ENCODE peak calls at places on chromosome 12, in four cellular contexts. One of them, this sample, is unnamed.

GRCh38 chr12:27340971-27341370 is 8.3 kb downstream of the BMAL2 start:
- DNase-seq in NCI-H510A treated with DMSO at 0.1 percent for 48 hours: no peak
- DNase-seq in activated naive CD4-positive, alpha-beta T cell treated with Interleukin-2 at 50 U/mL for 16 hours: no peak
- DNase-seq in GM23338: no peak
- DNase-seq in this sample: no peak

GRCh38 chr12:80701388-80701787 is 6.0 kb upstream of the MYF6 start:
- DNase-seq in NCI-H510A treated with DMSO at 0.1 percent for 48 hours: no peak
- DNase-seq in activated naive CD4-positive, alpha-beta T cell treated with Interleukin-2 at 50 U/mL for 16 hours: no peak
- DNase-seq in GM23338: no peak
- DNase-seq in this sample: no peak

GRCh38 chr12:127640181-127640886 is 626.6 kb upstream of the TMEM132C start:
- DNase-seq in NCI-H510A treated with DMSO at 0.1 percent for 48 hours: no peak
- DNase-seq in activated naive CD4-positive, alpha-beta T cell treated with Interleukin-2 at 50 U/mL for 16 hours: no peak
- DNase-seq in GM23338: no peak
- DNase-seq in this sample: no peak

GRCh38 chr12:85866929-85867776 is 6.9 kb upstream of the NTS start:
- DNase-seq in NCI-H510A treated with DMSO at 0.1 percent for 48 hours: peak; percentile 70
- DNase-seq in activated naive CD4-positive, alpha-beta T cell treated with Interleukin-2 at 50 U/mL for 16 hours: no peak
- DNase-seq in GM23338: peak; percentile 76
- DNase-seq in this sample: peak; percentile 75

GRCh38 chr12:112151766-112152541 is 26.6 kb downstream of the TRAFD1 start:
- DNase-seq in NCI-H510A treated with DMSO at 0.1 percent for 48 hours: no peak
- DNase-seq in activated naive CD4-positive, alpha-beta T cell treated with Interleukin-2 at 50 U/mL for 16 hours: no peak
- DNase-seq in GM23338: no peak
- DNase-seq in this sample: no peak

GRCh38 chr12:105928436-105928835 is 210.3 kb downstream of the NUAK1 start:
- DNase-seq in NCI-H510A treated with DMSO at 0.1 percent for 48 hours: peak; percentile 14
- DNase-seq in activated naive CD4-positive, alpha-beta T cell treated with Interleukin-2 at 50 U/mL for 16 hours: no peak
- DNase-seq in GM23338: no peak
- DNase-seq in this sample: no peak

GRCh38 chr12:7354521-7354920 is 50.6 kb downstream of the ACSM4 start:
- DNase-seq in NCI-H510A treated with DMSO at 0.1 percent for 48 hours: no peak
- DNase-seq in activated naive CD4-positive, alpha-beta T cell treated with Interleukin-2 at 50 U/mL for 16 hours: no peak
- DNase-seq in GM23338: no peak
- DNase-seq in this sample: no peak

GRCh38 chr12:20369164-20370000 is 1.0 kb downstream of the PDE3A start:
- DNase-seq in NCI-H510A treated with DMSO at 0.1 percent for 48 hours: peak; percentile 76
- DNase-seq in activated naive CD4-positive, alpha-beta T cell treated with Interleukin-2 at 50 U/mL for 16 hours: no peak
- DNase-seq in GM23338: peak; percentile 79
- DNase-seq in this sample: peak; percentile 78

GRCh38 chr12:66352197-66352596 is 49.9 kb downstream of the HELB start:
- DNase-seq in NCI-H510A treated with DMSO at 0.1 percent for 48 hours: peak; percentile 7
- DNase-seq in activated naive CD4-positive, alpha-beta T cell treated with Interleukin-2 at 50 U/mL for 16 hours: no peak
- DNase-seq in GM23338: peak; percentile 88
- DNase-seq in this sample: peak; percentile 75

GRCh38 chr12:122610911-122611310 is 83.9 kb downstream of the KNTC1 start:
- DNase-seq in NCI-H510A treated with DMSO at 0.1 percent for 48 hours: no peak
- DNase-seq in activated naive CD4-positive, alpha-beta T cell treated with Interleukin-2 at 50 U/mL for 16 hours: no peak
- DNase-seq in GM23338: no peak
- DNase-seq in this sample: no peak

GRCh38 chr12:104622942-104623341 is 166.2 kb downstream of the CHST11 start:
- DNase-seq in NCI-H510A treated with DMSO at 0.1 percent for 48 hours: no peak
- DNase-seq in activated naive CD4-positive, alpha-beta T cell treated with Interleukin-2 at 50 U/mL for 16 hours: no peak
- DNase-seq in GM23338: peak; percentile 76
- DNase-seq in this sample: no peak

GRCh38 chr12:16560273-16560672 is 45.7 kb downstream of the LMO3 start:
- DNase-seq in NCI-H510A treated with DMSO at 0.1 percent for 48 hours: no peak
- DNase-seq in activated naive CD4-positive, alpha-beta T cell treated with Interleukin-2 at 50 U/mL for 16 hours: no peak
- DNase-seq in GM23338: peak; percentile 51
- DNase-seq in this sample: no peak

GRCh38 chr12:132926417-132926833 is 29.7 kb downstream of the ZNF605 start:
- DNase-seq in NCI-H510A treated with DMSO at 0.1 percent for 48 hours: no peak
- DNase-seq in activated naive CD4-positive, alpha-beta T cell treated with Interleukin-2 at 50 U/mL for 16 hours: no peak
- DNase-seq in GM23338: no peak
- DNase-seq in this sample: peak; percentile 14

GRCh38 chr12:89236237-89236636 is 116.1 kb downstream of the DUSP6 start:
- DNase-seq in NCI-H510A treated with DMSO at 0.1 percent for 48 hours: no peak
- DNase-seq in activated naive CD4-positive, alpha-beta T cell treated with Interleukin-2 at 50 U/mL for 16 hours: no peak
- DNase-seq in GM23338: no peak
- DNase-seq in this sample: no peak

GRCh38 chr12:53172352-53172751 is 8.2 kb upstream of the ZNF740 start:
- DNase-seq in NCI-H510A treated with DMSO at 0.1 percent for 48 hours: no peak
- DNase-seq in activated naive CD4-positive, alpha-beta T cell treated with Interleukin-2 at 50 U/mL for 16 hours: no peak
- DNase-seq in GM23338: no peak
- DNase-seq in this sample: no peak

GRCh38 chr12:88338486-88338885 is 196.4 kb downstream of the TMTC3 start:
- DNase-seq in NCI-H510A treated with DMSO at 0.1 percent for 48 hours: no peak
- DNase-seq in activated naive CD4-positive, alpha-beta T cell treated with Interleukin-2 at 50 U/mL for 16 hours: no peak
- DNase-seq in GM23338: no peak
- DNase-seq in this sample: no peak

GRCh38 chr12:26987634-26988424 is 26.4 kb downstream of the TM7SF3 start:
- DNase-seq in NCI-H510A treated with DMSO at 0.1 percent for 48 hours: no peak
- DNase-seq in activated naive CD4-positive, alpha-beta T cell treated with Interleukin-2 at 50 U/mL for 16 hours: no peak
- DNase-seq in GM23338: no peak
- DNase-seq in this sample: no peak

GRCh38 chr12:124786065-124786964 is 77.3 kb downstream of the SCARB1 start:
- DNase-seq in NCI-H510A treated with DMSO at 0.1 percent for 48 hours: peak; percentile 93
- DNase-seq in activated naive CD4-positive, alpha-beta T cell treated with Interleukin-2 at 50 U/mL for 16 hours: no peak
- DNase-seq in GM23338: peak; percentile 95
- DNase-seq in this sample: peak; percentile 95

GRCh38 chr12:15984097-15984800 is 73.1 kb downstream of the DERA start:
- DNase-seq in NCI-H510A treated with DMSO at 0.1 percent for 48 hours: no peak
- DNase-seq in activated naive CD4-positive, alpha-beta T cell treated with Interleukin-2 at 50 U/mL for 16 hours: no peak
- DNase-seq in GM23338: no peak
- DNase-seq in this sample: no peak

GRCh38 chr12:13597837-13598236 is 383.6 kb downstream of the GRIN2B start:
- DNase-seq in NCI-H510A treated with DMSO at 0.1 percent for 48 hours: no peak
- DNase-seq in activated naive CD4-positive, alpha-beta T cell treated with Interleukin-2 at 50 U/mL for 16 hours: no peak
- DNase-seq in GM23338: no peak
- DNase-seq in this sample: no peak

GRCh38 chr12:124401563-124402180 is 106.8 kb downstream of the RFLNA start:
- DNase-seq in NCI-H510A treated with DMSO at 0.1 percent for 48 hours: no peak
- DNase-seq in activated naive CD4-positive, alpha-beta T cell treated with Interleukin-2 at 50 U/mL for 16 hours: no peak
- DNase-seq in GM23338: no peak
- DNase-seq in this sample: no peak

GRCh38 chr12:88237954-88238353 is 95.8 kb downstream of the TMTC3 start:
- DNase-seq in NCI-H510A treated with DMSO at 0.1 percent for 48 hours: no peak
- DNase-seq in activated naive CD4-positive, alpha-beta T cell treated with Interleukin-2 at 50 U/mL for 16 hours: no peak
- DNase-seq in GM23338: no peak
- DNase-seq in this sample: no peak

GRCh38 chr12:23193552-23193951 is 568.6 kb downstream of the ETNK1 start:
- DNase-seq in NCI-H510A treated with DMSO at 0.1 percent for 48 hours: no peak
- DNase-seq in activated naive CD4-positive, alpha-beta T cell treated with Interleukin-2 at 50 U/mL for 16 hours: no peak
- DNase-seq in GM23338: no peak
- DNase-seq in this sample: no peak

GRCh38 chr12:24230061-24230460 is 280.6 kb upstream of the SOX5 start:
- DNase-seq in NCI-H510A treated with DMSO at 0.1 percent for 48 hours: no peak
- DNase-seq in activated naive CD4-positive, alpha-beta T cell treated with Interleukin-2 at 50 U/mL for 16 hours: no peak
- DNase-seq in GM23338: peak; percentile 56
- DNase-seq in this sample: peak; percentile 90

GRCh38 chr12:46908936-46909635 is 83.3 kb upstream of the SLC38A4 start:
- DNase-seq in NCI-H510A treated with DMSO at 0.1 percent for 48 hours: no peak
- DNase-seq in activated naive CD4-positive, alpha-beta T cell treated with Interleukin-2 at 50 U/mL for 16 hours: no peak
- DNase-seq in GM23338: no peak
- DNase-seq in this sample: no peak

GRCh38 chr12:4829793-4830162 is 79.9 kb upstream of the KCNA1 start:
- DNase-seq in NCI-H510A treated with DMSO at 0.1 percent for 48 hours: no peak
- DNase-seq in activated naive CD4-positive, alpha-beta T cell treated with Interleukin-2 at 50 U/mL for 16 hours: no peak
- DNase-seq in GM23338: no peak
- DNase-seq in this sample: no peak

GRCh38 chr12:13411287-13411686 is 214.8 kb downstream of the EMP1 start:
- DNase-seq in NCI-H510A treated with DMSO at 0.1 percent for 48 hours: no peak
- DNase-seq in activated naive CD4-positive, alpha-beta T cell treated with Interleukin-2 at 50 U/mL for 16 hours: no peak
- DNase-seq in GM23338: no peak
- DNase-seq in this sample: no peak